ENCODE peak calls at places on chromosome 7, in nine cellular contexts. S, X, E, P, Y, O, J, Q and U are unnamed samples.
A peak's percentile ranks its signal among the peaks of the same experiment; 100 is the strongest.

GRCh38 chr7:92179393-92179924 is 517 bp upstream of the LRRD1 start:
- DNase-seq in S (no peak), X (no peak), E (no peak), P (peak; percentile 27), Y (no peak), O (no peak), J (no peak), Q (no peak), U (no peak)

GRCh38 chr7:28573059-28573553 is 160.8 kb downstream of the CREB5 start:
- DNase-seq in S (peak; percentile 87), X (peak; percentile 8), E (no peak), P (no peak), Y (no peak), O (no peak), J (no peak), Q (no peak), U (peak; percentile 19)

GRCh38 chr7:96067321-96067720 is 254.6 kb downstream of the SLC25A13 start:
- DNase-seq in S (no peak), X (peak; percentile 39), E (no peak), P (peak; percentile 36), Y (no peak), O (no peak), J (no peak), Q (no peak), U (no peak)

GRCh38 chr7:25259487-25260243 is 31.4 kb upstream of the NPVF start:
- DNase-seq in S (peak; percentile 61), X (peak; percentile 82), E (no peak), P (peak; percentile 89), Y (peak; percentile 47), O (peak; percentile 23), J (no peak), Q (peak; percentile 58), U (peak; percentile 86)

GRCh38 chr7:102152672-102153585 is 133.7 kb upstream of the SH2B2 start:
- DNase-seq in S (peak; percentile 83), X (no peak), E (no peak), P (peak; percentile 97), Y (no peak), O (no peak), J (no peak), Q (no peak), U (no peak)

GRCh38 chr7:139720705-139721231 is 57.0 kb downstream of the HIPK2 start:
- DNase-seq in S (no peak), X (peak; percentile 58), E (no peak), P (no peak), Y (no peak), O (no peak), J (no peak), Q (no peak), U (no peak)

GRCh38 chr7:129993275-129993674 is 40.5 kb upstream of the UBE2H start:
- DNase-seq in S (no peak), X (no peak), E (no peak), P (no peak), Y (no peak), O (no peak), J (no peak), Q (no peak), U (no peak)

GRCh38 chr7:27933691-27934565 is 194.0 kb downstream of the TAX1BP1 start:
- DNase-seq in S (no peak), X (peak; percentile 40), E (no peak), P (peak; percentile 79), Y (no peak), O (no peak), J (no peak), Q (no peak), U (no peak)

GRCh38 chr7:106657085-106657991 is 3.6 kb downstream of the CCDC71L start:
- DNase-seq in S (no peak), X (no peak), E (no peak), P (no peak), Y (no peak), O (no peak), J (no peak), Q (no peak), U (no peak)

GRCh38 chr7:103114576-103115008 is 34.3 kb downstream of the NAPEPLD start:
- DNase-seq in S (no peak), X (no peak), E (no peak), P (no peak), Y (no peak), O (no peak), J (no peak), Q (no peak), U (no peak)

GRCh38 chr7:67955061-67955460 is 958.4 kb downstream of the TYW1 start:
- DNase-seq in S (no peak), X (no peak), E (no peak), P (no peak), Y (no peak), O (no peak), J (no peak), Q (no peak), U (no peak)

GRCh38 chr7:130369110-130369711 is 11.1 kb upstream of the CPA1 start:
- DNase-seq in S (no peak), X (no peak), E (no peak), P (peak; percentile 75), Y (no peak), O (no peak), J (no peak), Q (no peak), U (peak; percentile 31)

GRCh38 chr7:30755384-30756154 is 3.6 kb downstream of the INMT start:
- DNase-seq in S (no peak), X (no peak), E (no peak), P (no peak), Y (no peak), O (no peak), J (no peak), Q (no peak), U (no peak)

GRCh38 chr7:47470567-47471357 is 111.1 kb downstream of the TNS3 start:
- DNase-seq in S (peak; percentile 94), X (peak; percentile 66), E (no peak), P (peak; percentile 81), Y (no peak), O (no peak), J (no peak), Q (no peak), U (no peak)

GRCh38 chr7:7681191-7681935 is 37.0 kb downstream of the RPA3 start:
- DNase-seq in S (peak; percentile 41), X (peak; percentile 84), E (no peak), P (peak; percentile 56), Y (no peak), O (no peak), J (no peak), Q (no peak), U (peak; percentile 63)

GRCh38 chr7:159147246-159147645 is 2.6 kb upstream of the VIPR2 start:
- DNase-seq in S (no peak), X (no peak), E (no peak), P (no peak), Y (no peak), O (no peak), J (no peak), Q (no peak), U (no peak)

GRCh38 chr7:151978616-151979015 is 22.4 kb downstream of the GALNTL5 start:
- DNase-seq in S (no peak), X (no peak), E (no peak), P (no peak), Y (no peak), O (no peak), J (no peak), Q (no peak), U (no peak)

GRCh38 chr7:25967278-25968204 is 184.5 kb upstream of the NFE2L3 start:
- DNase-seq in S (no peak), X (no peak), E (no peak), P (peak; percentile 61), Y (no peak), O (no peak), J (no peak), Q (peak; percentile 37), U (peak; percentile 37)

GRCh38 chr7:7641129-7641663 is 644 bp downstream of the UMAD1 start:
- DNase-seq in S (no peak), X (no peak), E (no peak), P (peak; percentile 57), Y (no peak), O (no peak), J (no peak), Q (no peak), U (no peak)

GRCh38 chr7:95141755-95142154 is 182.6 kb downstream of the PON1 start:
- DNase-seq in S (no peak), X (no peak), E (no peak), P (no peak), Y (no peak), O (no peak), J (no peak), Q (no peak), U (no peak)